ENCODE peak calls at places on chromosomes 11 and 22, in seven cellular contexts. W is CD8-positive, alpha-beta memory T cell; L is H7; A is BE2C; P is GM23248; F is thoracic aorta; D is dorsolateral prefrontal cortex. N is an unnamed sample.

GRCh38 chr11:5226732-5227327 is at the start of gene HBB:
- DNase-seq in W (no peak), L (no peak), A (no peak), P (no peak), F (no peak), D (no peak), N (no peak)

GRCh38 chr11:64447717-64448598 is 89.0 kb downstream of the RPS6KA4 start:
- DNase-seq in W (no peak), L (peak; percentile 59), A (no peak), P (peak; percentile 49), F (no peak), D (no peak), N (peak; percentile 64)

GRCh38 chr22:19704355-19705015 is 9.8 kb upstream of the SEPTIN5 start:
- DNase-seq in W (no peak), L (peak; percentile 47), A (no peak), P (no peak), F (no peak), D (no peak), N (no peak)

GRCh38 chr22:35308480-35308945 is 8.8 kb downstream of the TOM1 start:
- DNase-seq in W (no peak), L (no peak), A (no peak), P (no peak), F (no peak), D (no peak), N (no peak)

GRCh38 chr11:19845633-19846032 is 133.0 kb downstream of the NAV2 start:
- DNase-seq in W (no peak), L (no peak), A (no peak), P (no peak), F (no peak), D (no peak), N (no peak)

GRCh38 chr11:60792521-60792920 is 7.4 kb downstream of the MS4A10 start:
- DNase-seq in W (no peak), L (no peak), A (no peak), P (no peak), F (no peak), D (no peak), N (no peak)

GRCh38 chr11:64357904-64358535 is 942 bp upstream of the RPS6KA4 start:
- DNase-seq in W (peak; percentile 60), L (peak; percentile 66), A (peak; percentile 8), P (peak; percentile 37), F (no peak), D (no peak), N (no peak)

GRCh38 chr11:83437939-83438338 is 151.8 kb upstream of the CCDC90B start:
- DNase-seq in W (no peak), L (no peak), A (no peak), P (peak; percentile 3), F (no peak), D (no peak), N (peak; percentile 52)

GRCh38 chr11:46120711-46121327 is 435 bp downstream of the PHF21A start:
- DNase-seq in W (no peak), L (peak; percentile 79), A (peak; percentile 50), P (peak; percentile 74), F (no peak), D (no peak), N (peak; percentile 46)

GRCh38 chr22:20180245-20180630 is 29.4 kb upstream of the CCDC188 start:
- DNase-seq in W (no peak), L (peak; percentile 87), A (no peak), P (no peak), F (no peak), D (no peak), N (no peak)

GRCh38 chr11:94922675-94923347 is 50.5 kb downstream of the CWC15 start:
- DNase-seq in W (no peak), L (no peak), A (no peak), P (no peak), F (no peak), D (no peak), N (no peak)

GRCh38 chr11:108887436-108888238 is 222.8 kb downstream of the DDX10 start:
- DNase-seq in W (no peak), L (no peak), A (no peak), P (no peak), F (no peak), D (no peak), N (no peak)

GRCh38 chr11:727859-728748 is 19.2 kb upstream of the TALDO1 start:
- DNase-seq in W (peak; percentile 85), L (peak; percentile 98), A (peak; percentile 73), P (peak; percentile 98), F (peak; percentile 86), D (peak; percentile 77), N (peak; percentile 91)

GRCh38 chr22:30444632-30445437 is 19.3 kb downstream of the MTFP1 start:
- DNase-seq in W (peak; percentile 59), L (peak; percentile 95), A (peak; percentile 76), P (peak; percentile 74), F (no peak), D (peak; percentile 37), N (no peak)

GRCh38 chr11:72848846-72849466 is 34.7 kb downstream of the ATG16L2 start:
- DNase-seq in W (peak; percentile 61), L (peak; percentile 71), A (peak; percentile 48), P (peak; percentile 56), F (no peak), D (no peak), N (no peak)

GRCh38 chr11:45146072-45147016 is at the start of gene PRDM11:
- DNase-seq in W (peak; percentile 76), L (peak; percentile 65), A (peak; percentile 56), P (peak; percentile 92), F (no peak), D (no peak), N (peak; percentile 61)

GRCh38 chr11:75260396-75260795 is 19.8 kb downstream of the TPBGL start:
- DNase-seq in W (no peak), L (no peak), A (peak; percentile 6), P (no peak), F (no peak), D (no peak), N (no peak)

GRCh38 chr11:15194671-15195415 is 80.1 kb downstream of the INSC start:
- DNase-seq in W (no peak), L (no peak), A (no peak), P (peak; percentile 42), F (no peak), D (no peak), N (no peak)

GRCh38 chr11:126105022-126105747 is 42.5 kb upstream of the CDON start:
- DNase-seq in W (no peak), L (peak; percentile 51), A (no peak), P (no peak), F (no peak), D (no peak), N (no peak)

GRCh38 chr11:125317416-125317815 is 152.9 kb downstream of the PKNOX2 start:
- DNase-seq in W (no peak), L (no peak), A (no peak), P (no peak), F (no peak), D (no peak), N (no peak)

DNA sequence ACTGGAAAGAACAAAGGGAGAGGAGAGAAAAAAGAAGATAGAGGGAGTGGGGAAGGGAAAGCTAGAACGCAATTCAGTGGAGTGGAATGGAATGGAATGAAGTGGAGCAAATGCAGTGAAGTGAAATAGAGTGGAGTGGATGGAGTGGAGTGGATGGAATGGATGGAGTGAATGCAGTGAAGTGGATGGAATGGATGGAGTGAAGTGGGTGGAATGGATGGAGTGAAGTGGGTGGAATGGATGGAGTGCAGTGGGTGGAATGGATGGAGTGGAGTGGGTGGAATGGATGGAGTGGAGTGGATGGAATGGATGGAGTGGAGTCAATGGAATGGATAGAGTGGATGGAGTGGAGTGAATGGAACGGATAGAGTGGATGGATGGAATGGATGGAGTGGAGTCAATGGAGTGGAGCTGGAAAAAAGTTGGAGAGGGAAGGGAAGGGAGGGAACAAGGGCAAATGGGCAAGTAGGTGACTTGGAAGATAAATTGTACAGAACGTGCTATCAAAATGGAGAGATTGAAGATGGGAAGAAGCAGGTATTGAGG is 13.9 kb downstream of the IFITM10 start:
- DNase-seq in W (no peak), L (no peak), A (no peak), P (no peak), F (no peak), D (no peak), N (no peak)
- H3K27me3 ChIP-seq in W (no peaks in the 10 kb centered on the region), L (no peaks in the 10 kb centered on the region), A (peaks cover 8% of the 10 kb centered on the region), P (no peaks in the 10 kb centered on the region), F (no peaks in the 10 kb centered on the region), D (peaks cover 12% of the 10 kb centered on the region), N (peaks cover 32% of the 10 kb centered on the region)

DNA sequence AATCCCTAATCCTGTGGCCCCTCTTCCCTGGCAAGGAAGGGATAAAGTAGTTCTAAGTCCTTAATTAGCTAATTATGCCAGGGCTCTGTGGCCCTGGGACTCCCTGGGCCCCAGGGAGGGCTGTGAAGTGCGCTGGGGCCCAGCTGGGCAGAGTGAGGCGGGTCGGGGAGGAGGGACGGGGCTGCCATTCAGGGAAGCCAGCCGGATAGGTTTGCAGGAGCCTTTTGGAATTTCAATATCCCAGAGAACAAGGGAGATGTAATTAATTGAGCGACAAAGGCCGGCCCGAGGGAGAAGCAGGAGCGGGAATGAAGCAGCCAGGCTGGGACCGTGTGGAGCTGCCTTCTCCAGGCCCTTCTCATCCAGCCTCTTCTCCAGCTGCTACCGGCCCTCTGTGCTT is 61.3 kb downstream of the CACNA1I start:
- DNase-seq in W (no peak), L (peak; percentile 70), A (no peak), P (no peak), F (no peak), D (no peak), N (no peak)
- H3K27me3 ChIP-seq in W (no peaks in the 10 kb centered on the region), L (no peaks in the 10 kb centered on the region), A (no peaks in the 10 kb centered on the region), P (peaks cover 10% of the 10 kb centered on the region), F (no peaks in the 10 kb centered on the region), D (no peaks in the 10 kb centered on the region), N (peaks cover 24% of the 10 kb centered on the region)

GRCh38 chr11:130144721-130145327 is 14.8 kb upstream of the ST14 start:
- DNase-seq in W (no peak), L (no peak), A (no peak), P (no peak), F (no peak), D (no peak), N (no peak)
- H3K27me3 ChIP-seq in W (no peaks in the 10 kb centered on the region), L (no peaks in the 10 kb centered on the region), A (no peaks in the 10 kb centered on the region), P (no peaks in the 10 kb centered on the region), F (no peaks in the 10 kb centered on the region), D (no peaks in the 10 kb centered on the region), N (no peaks in the 10 kb centered on the region)

GRCh38 chr11:22671751-22672150 is 5.3 kb downstream of the GAS2 start:
- DNase-seq in W (no peak), L (no peak), A (no peak), P (peak; percentile 2), F (no peak), D (no peak), N (no peak)

GRCh38 chr11:22668005-22668796 is 1.8 kb downstream of the GAS2 start:
- DNase-seq in W (no peak), L (no peak), A (no peak), P (no peak), F (no peak), D (no peak), N (no peak)

GRCh38 chr11:22670803-22671202 is 4.4 kb downstream of the GAS2 start:
- DNase-seq in W (no peak), L (peak; percentile 3), A (no peak), P (peak; percentile 1), F (no peak), D (no peak), N (no peak)

GRCh38 chr11:22666700-22667439 is 459 bp downstream of the GAS2 start:
- DNase-seq in W (no peak), L (peak; percentile 76), A (peak; percentile 64), P (peak; percentile 20), F (no peak), D (peak; percentile 37), N (peak; percentile 48)

DNA sequence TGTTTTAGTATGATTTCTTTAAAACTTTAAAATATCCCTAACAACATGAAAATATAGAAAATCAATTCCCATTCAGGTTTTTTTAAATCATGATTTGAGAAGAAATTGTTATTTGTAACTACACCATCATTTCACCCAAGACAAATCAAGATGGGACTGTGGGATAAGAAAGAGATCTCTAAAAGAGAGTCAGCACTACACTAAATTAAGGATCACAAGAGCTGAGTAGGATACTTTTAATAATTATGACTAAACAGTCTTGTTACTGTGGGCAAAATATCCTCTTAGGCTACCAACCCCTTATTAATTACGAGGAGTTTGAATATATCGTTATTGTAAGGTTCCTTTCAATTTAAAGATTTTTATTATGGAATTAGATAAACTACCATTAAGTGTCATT is 3.0 kb downstream of the GAS2 start:
- DNase-seq in W (no peak), L (no peak), A (no peak), P (no peak), F (no peak), D (no peak), N (no peak)
- H3K27me3 ChIP-seq in W (peaks cover 6% of the 10 kb centered on the region), L (peaks cover 13% of the 10 kb centered on the region), A (no peaks in the 10 kb centered on the region), P (peaks cover 54% of the 10 kb centered on the region), F (peaks cover 7% of the 10 kb centered on the region), D (no peaks in the 10 kb centered on the region), N (peaks cover 28% of the 10 kb centered on the region)

N was measured in lower lobe of right lung.